ENCODE peak calls at places on chromosomes 13 and 19, in five cellular contexts. One of them, this sample, is unnamed.

GRCh38 chr19:46878613-46879375 is 18.0 kb downstream of the ARHGAP35 start:
- DNase-seq in AG04450: peak
- DNase-seq in astrocyte of the spinal cord: peak
- DNase-seq in stomach: no peak
- DNase-seq in fibroblast of the conjunctiva: no peak
- DNase-seq in this sample: peak

GRCh38 chr19:36207605-36208252 is 6.7 kb downstream of the ZNF565 start:
- DNase-seq in AG04450: no peak
- DNase-seq in astrocyte of the spinal cord: no peak
- DNase-seq in stomach: no peak
- DNase-seq in fibroblast of the conjunctiva: no peak
- DNase-seq in this sample: no peak

GRCh38 chr13:29454931-29455481 is 140.5 kb downstream of the SLC7A1 start:
- DNase-seq in AG04450: no peak
- DNase-seq in astrocyte of the spinal cord: no peak
- DNase-seq in fibroblast of the conjunctiva: no peak
- DNase-seq in stomach: no peak
- DNase-seq in this sample: peak

GRCh38 chr19:55340784-55341147 is 1.1 kb downstream of the KMT5C start:
- DNase-seq in fibroblast of the conjunctiva: no peak
- DNase-seq in astrocyte of the spinal cord: no peak
- DNase-seq in AG04450: no peak
- DNase-seq in stomach: no peak
- DNase-seq in this sample: no peak

GRCh38 chr13:47175172-47175806 is 278.4 kb upstream of the HTR2A start:
- DNase-seq in astrocyte of the spinal cord: peak
- DNase-seq in stomach: no peak
- DNase-seq in AG04450: peak
- DNase-seq in fibroblast of the conjunctiva: peak
- DNase-seq in this sample: peak

GRCh38 chr19:50434525-50434924 is 1.8 kb downstream of the MYBPC2 start:
- DNase-seq in fibroblast of the conjunctiva: no peak
- DNase-seq in AG04450: no peak
- DNase-seq in stomach: no peak
- DNase-seq in astrocyte of the spinal cord: no peak
- DNase-seq in this sample: no peak

GRCh38 chr19:38711726-38712153 is 32.5 kb downstream of the CAPN12 start:
- DNase-seq in fibroblast of the conjunctiva: peak
- DNase-seq in stomach: no peak
- DNase-seq in AG04450: peak
- DNase-seq in astrocyte of the spinal cord: peak
- DNase-seq in this sample: peak

GRCh38 chr19:37896142-37896541 is 10.3 kb downstream of the WDR87 start:
- DNase-seq in AG04450: no peak
- DNase-seq in stomach: no peak
- DNase-seq in fibroblast of the conjunctiva: no peak
- DNase-seq in astrocyte of the spinal cord: no peak
- DNase-seq in this sample: no peak

GRCh38 chr13:81051873-81052272 is 710.9 kb upstream of the SPRY2 start:
- DNase-seq in fibroblast of the conjunctiva: no peak
- DNase-seq in astrocyte of the spinal cord: no peak
- DNase-seq in stomach: no peak
- DNase-seq in AG04450: no peak
- DNase-seq in this sample: no peak

GRCh38 chr13:30808600-30808999 is 73.3 kb downstream of the ALOX5AP start:
- DNase-seq in astrocyte of the spinal cord: no peak
- DNase-seq in stomach: no peak
- DNase-seq in AG04450: no peak
- DNase-seq in fibroblast of the conjunctiva: no peak
- DNase-seq in this sample: no peak

GRCh38 chr13:30486230-30487074 is 20.7 kb upstream of the HMGB1 start:
- DNase-seq in astrocyte of the spinal cord: no peak
- DNase-seq in stomach: peak
- DNase-seq in AG04450: no peak
- DNase-seq in fibroblast of the conjunctiva: no peak
- DNase-seq in this sample: peak

GRCh38 chr13:81302125-81302524 is 961.2 kb upstream of the SPRY2 start:
- DNase-seq in astrocyte of the spinal cord: no peak
- DNase-seq in AG04450: no peak
- DNase-seq in stomach: no peak
- DNase-seq in fibroblast of the conjunctiva: no peak
- DNase-seq in this sample: no peak

GRCh38 chr13:85590231-85590931 is 208.8 kb downstream of the SLITRK6 start:
- DNase-seq in fibroblast of the conjunctiva: no peak
- DNase-seq in astrocyte of the spinal cord: peak
- DNase-seq in stomach: no peak
- DNase-seq in AG04450: no peak
- DNase-seq in this sample: no peak

GRCh38 chr19:18464646-18465045 is 26.7 kb upstream of the ISYNA1 start:
- DNase-seq in stomach: peak
- DNase-seq in AG04450: peak
- DNase-seq in astrocyte of the spinal cord: peak
- DNase-seq in fibroblast of the conjunctiva: peak
- DNase-seq in this sample: no peak

GRCh38 chr19:46353730-46354528 is 7.0 kb downstream of the PPP5C start:
- DNase-seq in fibroblast of the conjunctiva: no peak
- DNase-seq in AG04450: no peak
- DNase-seq in stomach: peak
- DNase-seq in astrocyte of the spinal cord: no peak
- DNase-seq in this sample: no peak

GRCh38 chr13:98480915-98481510 is 95.9 kb downstream of the STK24 start:
- DNase-seq in fibroblast of the conjunctiva: no peak
- DNase-seq in astrocyte of the spinal cord: no peak
- DNase-seq in stomach: no peak
- DNase-seq in AG04450: no peak
- DNase-seq in this sample: no peak

GRCh38 chr19:44891016-44891882 is at the start of gene TOMM40:
- DNase-seq in AG04450: no peak
- DNase-seq in fibroblast of the conjunctiva: peak
- DNase-seq in astrocyte of the spinal cord: no peak
- DNase-seq in stomach: peak
- DNase-seq in this sample: peak

GRCh38 chr19:46859637-46860124 is 1.1 kb upstream of the ARHGAP35 start:
- DNase-seq in stomach: peak
- DNase-seq in fibroblast of the conjunctiva: peak
- DNase-seq in AG04450: no peak
- DNase-seq in astrocyte of the spinal cord: no peak
- DNase-seq in this sample: peak

GRCh38 chr19:44582581-44583265 is 30.6 kb upstream of the IGSF23 start:
- DNase-seq in fibroblast of the conjunctiva: no peak
- DNase-seq in AG04450: no peak
- DNase-seq in stomach: no peak
- DNase-seq in astrocyte of the spinal cord: no peak
- DNase-seq in this sample: no peak

GRCh38 chr19:28737526-28737925 is 475.4 kb downstream of the UQCRFS1 start:
- DNase-seq in stomach: no peak
- DNase-seq in astrocyte of the spinal cord: no peak
- DNase-seq in fibroblast of the conjunctiva: no peak
- DNase-seq in AG04450: no peak
- DNase-seq in this sample: no peak

GRCh38 chr19:43984687-43985000 is 656 bp downstream of the ZNF155 start:
- DNase-seq in stomach: no peak
- DNase-seq in AG04450: no peak
- DNase-seq in astrocyte of the spinal cord: no peak
- DNase-seq in fibroblast of the conjunctiva: no peak
- DNase-seq in this sample: no peak

GRCh38 chr13:112994084-112994780 is 25.2 kb downstream of the MCF2L start:
- DNase-seq in astrocyte of the spinal cord: no peak
- DNase-seq in AG04450: no peak
- DNase-seq in stomach: no peak
- DNase-seq in fibroblast of the conjunctiva: no peak
- DNase-seq in this sample: no peak